ENCODE peak calls at places on chromosomes 3 and 15, in ten cellular contexts. S is epithelial cell of esophagus; E is heart left ventricle; F is cortex of kidney; C is posterior cingulate gyrus; I is activated T-helper 1 cell treated with anti-CD3 and anti-CD28 coated beads, Interleukin-12 subunit alpha, Interleukin-12 subunit beta, Interleukin-2, Interleukin-4 antibody, amounts not matched to agents 30 ng/mL and 10 ng/mL and 1 ng/mL, durations not matched to agents 14 hours and 24 hours and 36 hours; G is GM23248; U is CD8-positive, alpha-beta memory T cell; B is progenitor cell of endocrine pancreas; D is mesothelial cell of epicardium. A is an unnamed sample.
A peak's percentile ranks its signal among the peaks of the same experiment; 100 is the strongest.

GRCh38 chr3:77159182-77159581 is 119.3 kb downstream of the ROBO2 start:
- DNase-seq in S (peak; percentile 15), E (no peak), F (no peak), C (no peak), I (no peak), G (no peak), U (no peak), B (no peak), D (no peak), A (no peak)

GRCh38 chr3:65479967-65480366 is 558.8 kb downstream of the MAGI1 start:
- DNase-seq in S (peak; percentile 11), E (no peak), F (no peak), C (no peak), I (no peak), G (peak; percentile 45), U (no peak), B (no peak), D (no peak), A (no peak)

GRCh38 chr3:118128886-118129285 is 905.8 kb downstream of the IGSF11 start:
- DNase-seq in S (peak; percentile 91), E (no peak), F (no peak), C (no peak), I (no peak), G (peak; percentile 59), U (no peak), B (no peak), D (no peak), A (no peak)

GRCh38 chr3:87691109-87691508 is 367.7 kb downstream of the CGGBP1 start:
- DNase-seq in S (peak; percentile 76), E (no peak), F (no peak), C (no peak), I (no peak), G (peak; percentile 25), U (no peak), B (no peak), D (no peak), A (no peak)

GRCh38 chr3:131174752-131175151 is 148.1 kb downstream of the NEK11 start:
- DNase-seq in S (peak; percentile 51), E (no peak), F (no peak), C (no peak), I (peak; percentile 29), G (peak; percentile 9), U (no peak), B (no peak), D (no peak), A (no peak)

GRCh38 chr3:98018301-98018700 is 16.8 kb downstream of the GABRR3 start:
- DNase-seq in S (peak; percentile 86), E (no peak), F (no peak), C (no peak), I (no peak), G (no peak), U (no peak), B (no peak), D (no peak), A (no peak)

GRCh38 chr3:170470063-170471006 is 51.7 kb downstream of the CLDN11 start:
- DNase-seq in S (no peak), E (no peak), F (no peak), C (peak; percentile 90), I (no peak), G (peak; percentile 60), U (no peak), B (no peak), D (no peak), A (no peak)

GRCh38 chr15:87369269-87369668 is 887.3 kb downstream of the NTRK3 start:
- DNase-seq in S (peak; percentile 76), E (no peak), F (no peak), C (no peak), I (no peak), G (peak; percentile 89), U (no peak), B (no peak), D (no peak), A (no peak)

GRCh38 chr3:184525337-184526157 is 36.0 kb upstream of the EPHB3 start:
- DNase-seq in S (peak; percentile 56), E (no peak), F (no peak), C (peak; percentile 90), I (no peak), G (peak; percentile 20), U (no peak), B (peak; percentile 35), D (no peak), A (no peak)

GRCh38 chr3:66047321-66048050 is 8.8 kb upstream of the MAGI1 start:
- DNase-seq in S (no peak), E (peak; percentile 25), F (no peak), C (no peak), I (no peak), G (peak; percentile 95), U (no peak), B (no peak), D (no peak), A (no peak)

GRCh38 chr15:89400121-89400996 is 65.7 kb upstream of the POLG start:
- DNase-seq in S (no peak), E (no peak), F (no peak), C (peak; percentile 93), I (no peak), G (no peak), U (no peak), B (no peak), D (no peak), A (no peak)

A was measured in stimulated activated naive B cell treated with anti-CD40 and anti-IgM and Interleukin-4, amounts not matched to agents 10 μg/mL and 1 μg/mL and 100 μg/mL, for 72 hours.